ENCODE peak calls at places on chromosome 18, in four cellular contexts. M, L, S and E are unnamed samples.

GRCh38 chr18:79489048-79489899 is 93.5 kb downstream of the NFATC1 start:
- DNase-seq in M (no peak), L (no peak), S (no peak), E (no peak)

GRCh38 chr18:46712406-46712805 is 44.4 kb downstream of the ST8SIA5 start:
- DNase-seq in M (no peak), L (no peak), S (peak; percentile 89), E (peak; percentile 89)

GRCh38 chr18:21129586-21130216 is 18.1 kb upstream of the ROCK1 start:
- DNase-seq in M (no peak), L (no peak), S (no peak), E (no peak)

GRCh38 chr18:49017813-49018552 is 67.2 kb upstream of the SMAD7 start:
- DNase-seq in M (no peak), L (peak; percentile 11), S (no peak), E (no peak)

GRCh38 chr18:10170375-10170774 is 256.6 kb downstream of the VAPA start:
- DNase-seq in M (no peak), L (no peak), S (peak; percentile 14), E (no peak)

GRCh38 chr18:38369772-38370690 is 804.4 kb upstream of the CELF4 start:
- DNase-seq in M (no peak), L (no peak), S (peak; percentile 25), E (no peak)

GRCh38 chr18:50806208-50806616 is 13.6 kb downstream of the MRO start:
- DNase-seq in M (no peak), L (peak; percentile 80), S (no peak), E (no peak)

GRCh38 chr18:26056291-26056690 is 34.1 kb downstream of the SS18 start:
- DNase-seq in M (no peak), L (no peak), S (no peak), E (no peak)

GRCh38 chr18:31610841-31611240 is 19.2 kb downstream of the TTR start:
- DNase-seq in M (no peak), L (no peak), S (peak; percentile 7), E (no peak)

GRCh38 chr18:396251-396555 is 104.3 kb downstream of the COLEC12 start:
- DNase-seq in M (no peak), L (no peak), S (no peak), E (peak; percentile 28)

GRCh38 chr18:25140962-25141308 is 211.0 kb downstream of the ZNF521 start:
- DNase-seq in M (no peak), L (no peak), S (no peak), E (no peak)

GRCh38 chr18:7572837-7573236 is 5.7 kb downstream of the PTPRM start:
- DNase-seq in M (no peak), L (no peak), S (peak; percentile 54), E (no peak)

GRCh38 chr18:50410894-50411293 is 36.0 kb downstream of the SKA1 start:
- DNase-seq in M (no peak), L (no peak), S (no peak), E (no peak)

GRCh38 chr18:43935051-43935412 is 657.7 kb upstream of the SYT4 start:
- DNase-seq in M (no peak), L (no peak), S (peak; percentile 82), E (peak; percentile 87)

GRCh38 chr18:79400591-79401381 is 5.1 kb downstream of the NFATC1 start:
- DNase-seq in M (no peak), L (no peak), S (no peak), E (no peak)

GRCh38 chr18:10518595-10519273 is 7.1 kb upstream of the NAPG start:
- DNase-seq in M (no peak), L (no peak), S (peak; percentile 33), E (no peak)

GRCh38 chr18:35581555-35582309 is at the start of gene GALNT1:
- DNase-seq in M (no peak), L (peak; percentile 16), S (no peak), E (no peak)

GRCh38 chr18:37341473-37342086 is 224.0 kb downstream of the CELF4 start:
- DNase-seq in M (no peak), L (no peak), S (no peak), E (no peak)

GRCh38 chr18:525066-525797 is 24.7 kb upstream of the COLEC12 start:
- DNase-seq in M (no peak), L (no peak), S (peak; percentile 79), E (peak; percentile 46)

GRCh38 chr18:47510831-47511230 is 259.4 kb upstream of the SKOR2 start:
- DNase-seq in M (no peak), L (no peak), S (no peak), E (no peak)

GRCh38 chr18:111292-112014 is 46.9 kb upstream of the USP14 start:
- DNase-seq in M (peak; percentile 33), L (peak; percentile 69), S (peak; percentile 41), E (no peak)

GRCh38 chr18:25503567-25504081 is 151.7 kb upstream of the ZNF521 start:
- DNase-seq in M (peak; percentile 1), L (peak; percentile 23), S (peak; percentile 79), E (peak; percentile 35)

GRCh38 chr18:32440478-32440877 is 30.2 kb downstream of the GAREM1 start:
- DNase-seq in M (no peak), L (no peak), S (no peak), E (no peak)

GRCh38 chr18:79529296-79529695 is 133.6 kb downstream of the NFATC1 start:
- DNase-seq in M (no peak), L (no peak), S (no peak), E (no peak)

GRCh38 chr18:25047983-25048382 is 304.0 kb downstream of the ZNF521 start:
- DNase-seq in M (no peak), L (no peak), S (no peak), E (no peak)

GRCh38 chr18:5410582-5410981 is 115.1 kb upstream of the ZBTB14 start:
- DNase-seq in M (no peak), L (no peak), S (no peak), E (no peak)

GRCh38 chr18:56650056-56650455 is 1.1 kb upstream of the WDR7 start:
- DNase-seq in M (no peak), L (no peak), S (no peak), E (no peak)

GRCh38 chr18:8375899-8376512 is 233.2 kb upstream of the RAB12 start:
- DNase-seq in M (no peak), L (no peak), S (no peak), E (no peak)

GRCh38 chr18:22753130-22753831 is 179.8 kb upstream of the RBBP8 start:
- DNase-seq in M (no peak), L (no peak), S (no peak), E (no peak)

GRCh38 chr18:32093106-32093511 is 1.4 kb downstream of the RNF138 start:
- DNase-seq in M (peak; percentile 27), L (peak; percentile 51), S (peak; percentile 67), E (peak; percentile 3)

GRCh38 chr18:10020176-10020575 is 106.4 kb downstream of the VAPA start:
- DNase-seq in M (no peak), L (no peak), S (no peak), E (no peak)

GRCh38 chr18:36828157-36828629 is 609 bp downstream of the TPGS2 start:
- DNase-seq in M (no peak), L (no peak), S (peak; percentile 59), E (no peak)

GRCh38 chr18:77501266-77501665 is 251.6 kb downstream of the GALR1 start:
- DNase-seq in M (no peak), L (no peak), S (no peak), E (no peak)

GRCh38 chr18:52408800-52409302 is 68.9 kb downstream of the DCC start:
- DNase-seq in M (no peak), L (no peak), S (no peak), E (no peak)

GRCh38 chr18:22816266-22817176 is 116.6 kb upstream of the RBBP8 start:
- DNase-seq in M (no peak), L (no peak), S (no peak), E (no peak)

GRCh38 chr18:40072761-40073160 is 1882.3 kb upstream of the PIK3C3 start:
- DNase-seq in M (no peak), L (no peak), S (no peak), E (no peak)

GRCh38 chr18:36309436-36310391 is 12.2 kb downstream of the FHOD3 start:
- DNase-seq in M (peak; percentile 42), L (peak; percentile 23), S (peak; percentile 99), E (peak; percentile 99)

GRCh38 chr18:44742741-44743311 is 62.1 kb downstream of the SETBP1 start:
- DNase-seq in M (no peak), L (peak; percentile 52), S (peak; percentile 81), E (peak; percentile 18)

GRCh38 chr18:28087173-28087563 is 89.8 kb downstream of the CDH2 start:
- DNase-seq in M (no peak), L (peak; percentile 23), S (peak; percentile 46), E (no peak)
- H3K4me3 ChIP-seq in M (peak overlapping the region; percentile 6), L (no peak overlapping the region), S (no peak overlapping the region), E (no peak overlapping the region)

DNA sequence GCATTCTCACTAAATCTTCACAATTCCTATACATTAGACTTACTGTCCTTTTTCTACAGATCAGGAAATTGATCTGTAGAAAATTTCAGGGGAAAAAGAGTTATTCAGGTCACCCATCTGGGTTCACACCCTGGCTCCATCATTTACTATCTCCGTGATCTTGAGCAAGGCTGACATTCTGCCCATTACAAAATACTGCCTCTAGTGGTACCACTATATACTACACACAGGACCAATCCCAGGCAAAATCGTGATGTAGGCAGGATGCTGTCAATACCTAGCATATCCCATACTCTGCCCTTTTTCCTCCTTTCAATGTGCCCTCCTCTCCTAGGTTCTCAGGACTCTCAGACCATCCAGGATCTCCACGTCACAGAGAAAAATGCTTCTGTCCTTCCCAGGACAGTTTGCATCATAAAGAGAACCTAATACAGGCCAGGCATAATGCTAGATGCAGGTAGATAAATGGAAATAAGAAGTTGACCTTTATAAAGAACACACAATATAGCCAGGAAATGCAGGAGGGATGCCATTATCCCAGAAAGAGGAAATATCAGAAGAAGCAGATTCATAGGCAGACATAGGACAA is 101.9 kb downstream of the CDH20 start:
- DNase-seq in M (no peak), L (no peak), S (no peak), E (no peak)
- TF ChIP-seq CTCF in M (peak; percentile 16), L (no peak), S (peak; percentile 59), E (peak; percentile 58)

DNA sequence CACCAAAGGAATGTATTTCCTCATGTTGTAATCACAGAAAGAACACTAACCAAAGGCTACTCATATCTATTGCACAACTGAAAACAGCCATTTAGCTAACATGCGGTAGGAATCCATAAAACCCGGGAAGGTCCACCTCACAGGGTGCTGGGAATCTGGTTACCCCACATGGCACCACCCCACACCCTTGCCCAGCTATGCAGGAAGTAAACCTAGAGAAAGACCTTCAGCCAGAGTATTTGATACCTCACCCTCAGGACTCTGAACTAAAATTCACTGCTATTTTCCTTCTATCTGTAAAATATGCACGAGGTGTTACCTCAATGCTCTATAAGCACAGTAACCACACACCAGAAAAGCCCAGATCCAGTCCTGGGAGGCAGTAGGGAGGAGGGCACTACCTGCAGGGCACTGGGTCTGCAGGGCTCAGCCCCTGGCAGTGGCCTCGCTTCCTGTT is 45.8 kb downstream of the PTPN2 start:
- DNase-seq in M (peak; percentile 65), L (peak; percentile 66), S (peak; percentile 84), E (peak; percentile 89)
- H3K4me3 ChIP-seq in M (peak overlapping the region; percentile 18), L (no peak overlapping the region), S (no peak overlapping the region), E (peak overlapping the region; percentile 22)

GRCh38 chr18:55382277-55382805 is 205.7 kb downstream of the TCF4 start:
- DNase-seq in M (no peak), L (no peak), S (no peak), E (no peak)

GRCh38 chr18:55385770-55386169 is 202.2 kb downstream of the TCF4 start:
- DNase-seq in M (no peak), L (no peak), S (no peak), E (no peak)

GRCh38 chr18:55384115-55384514 is 203.9 kb downstream of the TCF4 start:
- DNase-seq in M (no peak), L (no peak), S (no peak), E (no peak)

GRCh38 chr18:55386545-55386944 is 201.4 kb downstream of the TCF4 start:
- DNase-seq in M (no peak), L (no peak), S (no peak), E (no peak)

GRCh38 chr18:55384551-55385275 is 203.3 kb downstream of the TCF4 start:
- DNase-seq in M (no peak), L (no peak), S (peak; percentile 46), E (no peak)
- TF ChIP-seq CTCF in M (no peak), L (peak; percentile 18), S (peak; percentile 75), E (peak; percentile 85)